ENCODE peak calls at places on chromosomes 13 and 19, in four cellular contexts. One of them, this sample, is unnamed.

GRCh38 chr13:96900992-96901391 is 93.3 kb downstream of the OXGR1 start:
- DNase-seq in suprapubic skin: no peak
- DNase-seq in stomach: no peak
- DNase-seq in transverse colon: no peak
- DNase-seq in this sample: no peak

GRCh38 chr13:19153782-19154450 is 27.7 kb downstream of the TUBA3C start:
- DNase-seq in suprapubic skin: no peak
- DNase-seq in stomach: no peak
- DNase-seq in transverse colon: no peak
- DNase-seq in this sample: no peak

GRCh38 chr13:73355134-73355533 is 296.3 kb downstream of the KLF5 start:
- DNase-seq in suprapubic skin: no peak
- DNase-seq in stomach: no peak
- DNase-seq in transverse colon: no peak
- DNase-seq in this sample: no peak

GRCh38 chr13:113089693-113090414 is 15.7 kb upstream of the F7 start:
- DNase-seq in suprapubic skin: peak
- DNase-seq in stomach: no peak
- DNase-seq in transverse colon: no peak
- DNase-seq in this sample: no peak

GRCh38 chr13:43377149-43377548 is 353.8 kb downstream of the DNAJC15 start:
- DNase-seq in suprapubic skin: no peak
- DNase-seq in stomach: no peak
- DNase-seq in transverse colon: no peak
- DNase-seq in this sample: no peak

GRCh38 chr13:95360464-95361097 is 59.3 kb upstream of the ABCC4 start:
- DNase-seq in suprapubic skin: no peak
- DNase-seq in stomach: no peak
- DNase-seq in transverse colon: no peak
- DNase-seq in this sample: no peak

GRCh38 chr19:3163230-3163886 is 15.2 kb upstream of the S1PR4 start:
- DNase-seq in suprapubic skin: no peak
- DNase-seq in stomach: peak
- DNase-seq in transverse colon: peak
- DNase-seq in this sample: no peak

GRCh38 chr13:33111414-33112110 is 95.3 kb downstream of the KL start:
- DNase-seq in suprapubic skin: no peak
- DNase-seq in stomach: no peak
- DNase-seq in transverse colon: peak
- DNase-seq in this sample: no peak

GRCh38 chr13:32669030-32669646 is 82.9 kb downstream of the PDS5B start:
- DNase-seq in suprapubic skin: no peak
- DNase-seq in stomach: no peak
- DNase-seq in transverse colon: no peak
- DNase-seq in this sample: no peak

GRCh38 chr13:32840840-32841713 is 175.1 kb upstream of the KL start:
- DNase-seq in suprapubic skin: no peak
- DNase-seq in stomach: peak
- DNase-seq in transverse colon: no peak
- DNase-seq in this sample: no peak

GRCh38 chr13:97798171-97798821 is 155.2 kb upstream of the IPO5 start:
- DNase-seq in suprapubic skin: no peak
- DNase-seq in stomach: no peak
- DNase-seq in transverse colon: no peak
- DNase-seq in this sample: no peak

GRCh38 chr19:19372656-19373416 is 32.6 kb upstream of the GATAD2A start:
- DNase-seq in suprapubic skin: no peak
- DNase-seq in stomach: peak
- DNase-seq in transverse colon: peak
- DNase-seq in this sample: no peak

GRCh38 chr19:46000497-46001246 is 5.4 kb downstream of the CCDC61 start:
- DNase-seq in suprapubic skin: no peak
- DNase-seq in stomach: peak
- DNase-seq in transverse colon: peak
- DNase-seq in this sample: no peak

GRCh38 chr13:114115191-114115671 is 17.2 kb downstream of the RASA3 start:
- DNase-seq in suprapubic skin: peak
- DNase-seq in stomach: peak
- DNase-seq in transverse colon: peak
- DNase-seq in this sample: no peak

GRCh38 chr13:36904219-36904618 is 15.8 kb downstream of the SMAD9 start:
- DNase-seq in suprapubic skin: no peak
- DNase-seq in stomach: no peak
- DNase-seq in transverse colon: peak
- DNase-seq in this sample: no peak

GRCh38 chr19:17777840-17778620 is 16.9 kb upstream of the B3GNT3 start:
- DNase-seq in suprapubic skin: no peak
- DNase-seq in stomach: peak
- DNase-seq in transverse colon: peak
- DNase-seq in this sample: no peak

GRCh38 chr13:23889598-23890224 is 511 bp upstream of the MIPEP start:
- DNase-seq in suprapubic skin: no peak
- DNase-seq in stomach: no peak
- DNase-seq in transverse colon: no peak
- DNase-seq in this sample: no peak

GRCh38 chr13:109783447-109783814 is 3.0 kb downstream of the IRS2 start:
- DNase-seq in suprapubic skin: no peak
- DNase-seq in stomach: no peak
- DNase-seq in transverse colon: no peak
- DNase-seq in this sample: peak

GRCh38 chr19:17762505-17763229 is 11.4 kb downstream of the FCHO1 start:
- DNase-seq in suprapubic skin: no peak
- DNase-seq in stomach: no peak
- DNase-seq in transverse colon: peak
- DNase-seq in this sample: no peak

GRCh38 chr19:7888145-7888825 is at the start of gene LRRC8E:
- DNase-seq in suprapubic skin: no peak
- DNase-seq in stomach: peak
- DNase-seq in transverse colon: peak
- DNase-seq in this sample: no peak

GRCh38 chr13:52838433-52839107 is 9.9 kb downstream of the PCDH8 start:
- DNase-seq in suprapubic skin: no peak
- DNase-seq in stomach: no peak
- DNase-seq in transverse colon: no peak
- DNase-seq in this sample: no peak

GRCh38 chr13:98454389-98454881 is 122.5 kb downstream of the STK24 start:
- DNase-seq in suprapubic skin: no peak
- DNase-seq in stomach: no peak
- DNase-seq in transverse colon: no peak
- DNase-seq in this sample: no peak

GRCh38 chr19:29622191-29623070 is 16.3 kb downstream of the POP4 start:
- DNase-seq in suprapubic skin: no peak
- DNase-seq in stomach: no peak
- DNase-seq in transverse colon: peak
- DNase-seq in this sample: no peak

GRCh38 chr13:47964863-47965262 is 36.2 kb downstream of the SUCLA2 start:
- DNase-seq in suprapubic skin: no peak
- DNase-seq in stomach: no peak
- DNase-seq in transverse colon: no peak
- DNase-seq in this sample: no peak

GRCh38 chr19:11414544-11414943 is 4.6 kb downstream of the RGL3 start:
- DNase-seq in suprapubic skin: no peak
- DNase-seq in stomach: no peak
- DNase-seq in transverse colon: no peak
- DNase-seq in this sample: no peak

GRCh38 chr19:45882652-45883585 is 3.0 kb downstream of the IRF2BP1 start:
- DNase-seq in suprapubic skin: peak
- DNase-seq in stomach: peak
- DNase-seq in transverse colon: peak
- DNase-seq in this sample: no peak

GRCh38 chr13:111325941-111326620 is 5.6 kb downstream of the TEX29 start:
- DNase-seq in suprapubic skin: no peak
- DNase-seq in stomach: no peak
- DNase-seq in transverse colon: no peak
- DNase-seq in this sample: peak

GRCh38 chr13:113393572-113394503 is 29.9 kb upstream of the GRTP1 start:
- DNase-seq in suprapubic skin: peak
- DNase-seq in stomach: peak
- DNase-seq in transverse colon: peak
- DNase-seq in this sample: peak

GRCh38 chr13:110221331-110221730 is 85.6 kb downstream of the COL4A1 start:
- DNase-seq in suprapubic skin: no peak
- DNase-seq in stomach: no peak
- DNase-seq in transverse colon: no peak
- DNase-seq in this sample: no peak

GRCh38 chr13:36814465-36814864 is 4.6 kb upstream of the RFXAP start:
- DNase-seq in suprapubic skin: no peak
- DNase-seq in stomach: no peak
- DNase-seq in transverse colon: no peak
- DNase-seq in this sample: no peak

GRCh38 chr19:4457654-4458406 is at the start of gene UBXN6:
- DNase-seq in suprapubic skin: peak
- DNase-seq in stomach: peak
- DNase-seq in transverse colon: peak
- DNase-seq in this sample: peak

GRCh38 chr19:51664997-51665396 is 18.4 kb upstream of the SIGLEC14 start:
- DNase-seq in suprapubic skin: no peak
- DNase-seq in stomach: no peak
- DNase-seq in transverse colon: no peak
- DNase-seq in this sample: no peak

GRCh38 chr13:24659239-24659638 is 21.0 kb upstream of the ATP12A start:
- DNase-seq in suprapubic skin: no peak
- DNase-seq in stomach: no peak
- DNase-seq in transverse colon: no peak
- DNase-seq in this sample: no peak

GRCh38 chr13:66329988-66330429 is 900.1 kb downstream of the PCDH9 start:
- DNase-seq in suprapubic skin: no peak
- DNase-seq in stomach: no peak
- DNase-seq in transverse colon: no peak
- DNase-seq in this sample: no peak

GRCh38 chr13:75762066-75762937 is 126.2 kb downstream of the LMO7 start:
- DNase-seq in suprapubic skin: no peak
- DNase-seq in stomach: peak
- DNase-seq in transverse colon: no peak
- DNase-seq in this sample: no peak

DNA sequence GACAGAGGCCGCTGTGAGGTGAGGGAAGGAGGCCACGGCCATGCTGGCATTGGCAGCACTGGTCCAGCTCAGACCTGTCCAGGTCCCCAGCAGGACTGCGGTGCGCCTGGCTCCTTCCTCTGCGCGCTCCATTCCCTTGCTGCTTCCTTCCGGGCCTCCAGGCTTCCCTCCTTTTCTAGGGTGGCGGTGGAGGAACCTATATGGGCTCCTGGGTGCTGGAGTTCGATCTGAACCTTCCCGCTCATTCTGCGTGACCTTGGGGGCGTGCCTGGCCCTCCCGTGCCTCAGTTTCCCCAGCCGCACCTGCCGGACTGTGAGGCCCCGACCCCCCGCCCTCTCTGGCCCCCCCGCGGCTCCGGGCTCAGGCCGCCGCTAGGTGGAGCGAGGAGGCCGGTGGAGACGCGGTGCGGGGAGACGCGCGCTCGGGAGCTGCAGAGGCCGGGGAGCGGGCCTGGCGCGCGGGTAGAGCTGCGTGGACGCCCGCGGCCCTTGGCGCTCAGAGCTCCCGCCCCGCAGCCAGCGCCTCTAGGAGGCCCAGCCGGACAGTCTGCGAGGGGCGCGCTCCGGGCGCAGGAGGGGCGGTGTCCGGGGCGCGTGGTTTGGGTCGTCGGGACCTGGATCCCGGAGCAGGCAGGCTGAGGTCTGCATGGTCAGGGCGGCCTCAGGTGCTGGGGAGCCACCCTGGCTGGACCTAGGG is 29.9 kb downstream of the EFNA2 start:
- DNase-seq in suprapubic skin: no peak
- DNase-seq in stomach: peak
- DNase-seq in transverse colon: peak
- DNase-seq in this sample: no peak
- H3K4me3 ChIP-seq in suprapubic skin: peak
- H3K4me3 ChIP-seq in stomach: peak
- H3K4me3 ChIP-seq in transverse colon: peak
- H3K4me3 ChIP-seq in this sample: peak

GRCh38 chr13:39462456-39462855 is 140.5 kb downstream of the LHFPL6 start:
- DNase-seq in suprapubic skin: no peak
- DNase-seq in stomach: no peak
- DNase-seq in transverse colon: no peak
- DNase-seq in this sample: no peak
- H3K27ac ChIP-seq in suprapubic skin: no peak
- H3K27ac ChIP-seq in stomach: no peak
- H3K27ac ChIP-seq in transverse colon: no peak
- H3K27ac ChIP-seq in this sample: no peak

DNA sequence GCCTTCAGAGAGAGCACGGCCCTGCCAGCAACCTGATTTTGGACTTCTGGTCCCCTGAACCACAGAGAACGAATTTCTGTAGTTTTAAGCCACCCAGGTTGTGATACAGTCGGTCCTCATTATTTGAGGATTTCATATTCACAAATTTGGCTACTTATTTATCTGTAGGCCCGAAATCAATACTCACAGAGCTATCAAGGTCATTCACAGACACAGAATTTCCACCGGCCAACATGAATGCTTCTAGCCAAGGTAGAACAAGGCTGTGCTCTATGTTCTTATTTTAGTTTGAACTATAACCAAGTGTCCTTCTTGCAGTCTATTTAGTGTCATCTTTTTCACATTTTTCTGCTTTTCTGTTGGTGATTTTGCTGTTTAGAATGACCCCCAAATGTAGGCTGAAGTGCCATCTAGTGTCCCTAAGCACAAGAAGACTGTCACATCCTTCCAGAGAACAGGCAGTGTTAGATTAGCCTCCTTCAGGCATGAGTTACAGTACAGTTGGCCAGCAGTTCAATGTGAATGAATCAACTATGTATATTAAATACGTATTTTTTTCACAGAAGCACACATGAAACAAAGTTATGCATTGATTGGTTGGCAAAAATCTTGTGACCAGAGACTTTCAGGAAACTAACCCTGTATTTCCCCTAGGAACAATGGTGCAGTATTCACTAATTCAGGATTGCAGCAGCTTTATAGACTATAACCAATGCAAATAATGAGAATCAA is 63.5 kb downstream of the C13orf42 start:
- DNase-seq in suprapubic skin: no peak
- DNase-seq in stomach: no peak
- DNase-seq in transverse colon: no peak
- DNase-seq in this sample: no peak
- TF ChIP-seq CTCF in suprapubic skin: no peak
- TF ChIP-seq CTCF in stomach: no peak
- TF ChIP-seq CTCF in transverse colon: no peak
- TF ChIP-seq CTCF in this sample: no peak

DNA sequence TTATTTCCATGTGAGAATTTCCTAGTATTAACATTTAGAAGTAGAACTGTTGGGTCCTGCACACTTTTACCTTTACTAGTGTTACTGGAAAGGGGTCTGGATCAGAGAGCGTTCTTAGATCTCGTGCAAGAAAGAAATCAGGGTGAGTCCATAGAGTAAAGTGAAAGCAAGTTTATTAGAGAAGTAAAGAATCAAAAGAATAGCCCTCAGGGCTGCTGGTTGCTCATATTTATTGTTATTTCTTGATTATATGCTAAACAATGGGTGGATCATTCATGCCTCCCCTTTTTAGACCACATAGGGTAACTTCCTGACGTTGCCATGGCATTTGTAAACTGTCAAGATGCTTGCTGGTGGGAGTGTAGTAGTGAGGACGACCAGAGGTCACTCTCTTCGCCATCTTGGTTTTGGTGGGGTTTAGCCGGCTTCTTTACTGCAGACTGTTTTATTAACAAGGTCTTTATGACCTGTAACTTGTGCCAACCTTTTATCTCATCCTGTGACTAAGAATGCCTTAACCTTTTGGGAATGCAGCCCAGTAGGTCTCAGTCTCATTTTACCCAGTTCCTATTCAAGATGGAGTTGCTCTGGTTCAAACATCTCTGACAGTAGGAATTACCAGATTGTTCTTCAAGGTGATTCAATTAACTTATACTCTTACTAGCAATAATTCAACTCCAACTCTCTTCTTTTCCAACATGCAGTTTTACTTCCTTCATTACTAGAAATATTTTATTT is 27.4 kb downstream of the NDFIP2 start:
- DNase-seq in suprapubic skin: no peak
- DNase-seq in stomach: no peak
- DNase-seq in transverse colon: no peak
- DNase-seq in this sample: no peak
- H3K4me3 ChIP-seq in suprapubic skin: no peak
- H3K4me3 ChIP-seq in stomach: no peak
- H3K4me3 ChIP-seq in transverse colon: no peak
- H3K4me3 ChIP-seq in this sample: no peak